ENCODE peak calls at places on chromosomes 7 and 10, in nine cellular contexts. E is A172; S is myocyte; K is adipocyte; D is iris pigment epithelial cell; T is activated CD4-positive, alpha-beta T cell treated with anti-CD3 and anti-CD28 coated beads, Interleukin-2, amount 50 U/mL, for 24 hours; O is T-helper 9 cell; J is CD8-positive, alpha-beta memory T cell; R is fibroblast of the aortic adventitia. V is an unnamed sample.

GRCh38 chr7:7231865-7232264 is 49.5 kb downstream of the C1GALT1 start:
- DNase-seq in E (no peak), S (no peak), K (no peak), D (no peak), T (no peak), O (no peak), J (no peak), R (no peak), V (no peak)

GRCh38 chr7:154744226-154744860 is 258.6 kb downstream of the PAXIP1 start:
- DNase-seq in E (no peak), S (peak; percentile 1), K (peak; percentile 1), D (no peak), T (no peak), O (no peak), J (no peak), R (no peak), V (no peak)

GRCh38 chr10:133143546-133143945 is 16.5 kb upstream of the KNDC1 start:
- DNase-seq in E (no peak), S (no peak), K (no peak), D (no peak), T (no peak), O (no peak), J (no peak), R (no peak), V (no peak)

GRCh38 chr10:124917939-124918830 is 23.7 kb upstream of the ZRANB1 start:
- DNase-seq in E (peak; percentile 23), S (peak; percentile 51), K (peak; percentile 74), D (peak; percentile 80), T (no peak), O (no peak), J (no peak), R (peak; percentile 87), V (no peak)

GRCh38 chr10:113228570-113228969 is 278.5 kb downstream of the TCF7L2 start:
- DNase-seq in E (peak; percentile 58), S (peak; percentile 34), K (peak; percentile 80), D (peak; percentile 83), T (no peak), O (no peak), J (no peak), R (peak; percentile 42), V (no peak)

GRCh38 chr10:129769381-129770116 is 194.5 kb downstream of the EBF3 start:
- DNase-seq in E (no peak), S (no peak), K (no peak), D (no peak), T (no peak), O (no peak), J (no peak), R (no peak), V (no peak)

GRCh38 chr10:121510201-121510771 is 88.0 kb downstream of the FGFR2 start:
- DNase-seq in E (no peak), S (no peak), K (no peak), D (no peak), T (no peak), O (no peak), J (no peak), R (no peak), V (no peak)

GRCh38 chr7:107035446-107035845 is 9.1 kb upstream of the PRKAR2B start:
- DNase-seq in E (peak; percentile 93), S (peak; percentile 48), K (peak; percentile 52), D (peak; percentile 94), T (no peak), O (no peak), J (no peak), R (peak; percentile 37), V (no peak)

V was measured in GOT3.